ENCODE peak calls at places on chromosomes 5 and 9, in four cellular contexts. U is sigmoid colon, F is K562, A is A549. I is an unnamed sample.

GRCh38 chr5:96235008-96235910 is 197.8 kb downstream of the PCSK1 start:
- DNase-seq in F (no peak), U (no peak), A (no peak), I (no peak)

GRCh38 chr9:38360880-38361836 is 31.3 kb upstream of the ALDH1B1 start:
- DNase-seq in F (no peak), A (no peak), U (peak; percentile 56), I (no peak)

GRCh38 chr9:18473551-18474279 is at the start of gene ADAMTSL1:
- DNase-seq in F (no peak), A (no peak), U (peak; percentile 74), I (peak; percentile 25)

GRCh38 chr9:114364123-114364522 is 23.7 kb downstream of the AKNA start:
- DNase-seq in U (no peak), F (no peak), A (no peak), I (no peak)

GRCh38 chr9:127754099-127754760 is 19.1 kb upstream of the TOR2A start:
- DNase-seq in F (peak; percentile 93), A (peak; percentile 38), U (no peak), I (no peak)

GRCh38 chr9:69249337-69249736 is 75.3 kb downstream of the TJP2 start:
- DNase-seq in F (no peak), U (no peak), A (no peak), I (no peak)

GRCh38 chr9:86322973-86323644 is 31.1 kb downstream of the TUT7 start:
- DNase-seq in U (no peak), A (no peak), F (no peak), I (no peak)

GRCh38 chr5:178606269-178606668 is 16.1 kb upstream of the COL23A1 start:
- DNase-seq in A (no peak), U (no peak), F (no peak), I (no peak)

GRCh38 chr5:53333160-53333559 is 147.3 kb upstream of the FST start:
- DNase-seq in A (no peak), U (no peak), F (no peak), I (no peak)
- TF ChIP-seq EP300 in A (no peak), U (no peak), F (no peak), I (no peak)

GRCh38 chr5:111758284-111758628 is 1.3 kb upstream of the NREP start:
- DNase-seq in F (no peak), A (no peak), U (no peak), I (no peak)

GRCh38 chr5:111757582-111758283 is 739 bp upstream of the NREP start:
- DNase-seq in U (peak; percentile 98), A (peak; percentile 87), F (peak; percentile 52), I (peak; percentile 92)

GRCh38 chr5:111755942-111756353 is 1.0 kb downstream of the NREP start:
- DNase-seq in U (no peak), A (no peak), F (no peak), I (no peak)

GRCh38 chr5:111755264-111755941 is 1.6 kb downstream of the NREP start:
- DNase-seq in F (no peak), U (no peak), A (no peak), I (no peak)

DNA sequence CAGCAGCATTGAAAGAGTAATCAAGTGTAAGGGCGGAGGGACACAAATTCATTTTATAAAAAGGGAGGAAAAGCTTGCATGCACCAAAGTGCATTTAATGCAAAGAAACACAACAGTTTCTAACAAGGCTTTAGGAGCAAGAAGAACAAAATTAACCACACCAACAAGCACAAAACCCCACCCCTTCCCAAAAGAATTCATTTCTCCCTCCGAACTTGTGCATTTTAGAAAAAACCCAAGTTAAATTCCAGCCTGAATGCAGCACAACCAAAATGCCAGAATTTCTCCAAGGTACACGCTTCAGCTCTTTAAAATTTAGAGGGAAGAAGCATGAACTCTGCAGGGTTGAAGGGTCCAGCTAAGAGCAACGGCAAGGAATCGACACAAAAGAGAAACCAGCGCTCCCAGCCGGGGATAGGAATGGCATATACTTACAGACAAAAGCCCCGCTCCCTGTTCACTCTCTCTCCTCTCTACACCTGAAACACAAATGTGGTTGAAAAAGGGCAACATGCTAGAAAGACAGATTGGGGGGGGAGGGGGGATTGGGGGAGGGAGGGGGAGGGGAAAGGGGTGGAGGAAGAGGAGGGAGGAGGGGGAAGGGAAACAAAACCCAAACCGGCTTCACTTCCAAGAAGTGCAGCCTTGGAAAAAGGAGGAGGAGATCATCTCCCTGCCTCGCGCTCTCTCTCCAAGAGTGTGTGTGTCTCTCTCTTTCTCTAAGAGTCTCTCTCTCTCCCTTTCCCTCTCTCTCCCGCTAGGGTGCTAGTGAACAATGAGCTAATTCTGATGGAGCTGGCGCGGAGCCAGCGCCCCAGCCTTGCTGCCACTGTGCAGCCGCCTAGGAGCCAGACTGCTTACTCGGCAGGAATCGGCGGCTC is at the start of gene NREP:
- DNase-seq in A (peak; percentile 91), U (peak; percentile 96), F (peak; percentile 68), I (peak; percentile 86)
- TF ChIP-seq CTCF in A (no peak), U (peak; percentile 59), F (peak; percentile 33), I (peak; percentile 31)

DNA sequence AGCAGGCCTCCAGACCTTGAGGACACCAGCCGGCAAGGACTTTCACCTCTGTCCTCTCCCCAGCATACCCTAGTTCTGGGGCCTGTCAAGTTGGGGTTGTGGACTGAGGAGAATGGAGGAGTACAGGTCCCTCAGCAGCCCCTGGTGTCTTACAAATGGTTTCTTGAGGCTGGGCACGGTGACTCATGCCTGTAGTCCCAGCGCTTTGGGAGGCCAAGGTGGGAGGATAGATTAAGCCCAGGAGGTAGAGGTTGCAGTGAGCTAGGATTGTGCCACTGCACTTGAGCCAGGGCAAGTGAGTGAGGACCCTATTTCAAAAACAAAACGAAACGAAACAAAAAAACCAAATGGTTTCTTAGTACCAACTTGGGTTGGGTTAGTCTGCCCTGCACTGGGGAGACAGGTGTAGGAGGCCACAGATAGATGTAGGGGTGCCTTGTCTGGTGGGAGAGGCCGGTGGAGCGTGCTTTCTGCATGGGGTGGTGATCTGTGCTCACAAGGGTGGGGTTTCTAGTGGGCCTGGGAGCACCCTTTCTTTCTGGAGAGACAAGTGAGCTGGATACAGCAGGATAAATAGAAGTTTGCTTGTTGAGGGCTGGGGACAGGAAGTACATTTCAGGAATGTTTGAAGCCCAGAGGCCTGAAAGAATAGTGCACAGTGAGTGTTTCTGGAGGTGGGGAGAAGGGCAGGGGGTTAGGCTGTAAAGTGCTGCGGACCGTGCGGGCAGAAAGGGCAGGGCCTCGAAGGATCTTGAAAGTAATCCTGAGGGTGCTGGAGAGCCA is 37.7 kb upstream of the PSD2 start:
- DNase-seq in A (no peak), F (no peak), U (no peak), I (no peak)
- TF ChIP-seq EP300 in A (no peak), F (no peak), U (no peak), I (no peak)

GRCh38 chr9:137028013-137028280 is at the start of gene ABCA2:
- DNase-seq in F (no peak), U (no peak), A (no peak), I (no peak)

GRCh38 chr9:137029058-137029922 is 1.3 kb upstream of the ABCA2 start:
- DNase-seq in A (peak; percentile 73), F (peak; percentile 81), U (peak; percentile 84), I (peak; percentile 86)

GRCh38 chr9:137027369-137028012 is 546 bp downstream of the ABCA2 start:
- DNase-seq in U (no peak), F (peak; percentile 66), A (no peak), I (no peak)

GRCh38 chr9:137030006-137030405 is 1.9 kb downstream of the FUT7 start:
- DNase-seq in F (no peak), U (no peak), A (no peak), I (no peak)

DNA sequence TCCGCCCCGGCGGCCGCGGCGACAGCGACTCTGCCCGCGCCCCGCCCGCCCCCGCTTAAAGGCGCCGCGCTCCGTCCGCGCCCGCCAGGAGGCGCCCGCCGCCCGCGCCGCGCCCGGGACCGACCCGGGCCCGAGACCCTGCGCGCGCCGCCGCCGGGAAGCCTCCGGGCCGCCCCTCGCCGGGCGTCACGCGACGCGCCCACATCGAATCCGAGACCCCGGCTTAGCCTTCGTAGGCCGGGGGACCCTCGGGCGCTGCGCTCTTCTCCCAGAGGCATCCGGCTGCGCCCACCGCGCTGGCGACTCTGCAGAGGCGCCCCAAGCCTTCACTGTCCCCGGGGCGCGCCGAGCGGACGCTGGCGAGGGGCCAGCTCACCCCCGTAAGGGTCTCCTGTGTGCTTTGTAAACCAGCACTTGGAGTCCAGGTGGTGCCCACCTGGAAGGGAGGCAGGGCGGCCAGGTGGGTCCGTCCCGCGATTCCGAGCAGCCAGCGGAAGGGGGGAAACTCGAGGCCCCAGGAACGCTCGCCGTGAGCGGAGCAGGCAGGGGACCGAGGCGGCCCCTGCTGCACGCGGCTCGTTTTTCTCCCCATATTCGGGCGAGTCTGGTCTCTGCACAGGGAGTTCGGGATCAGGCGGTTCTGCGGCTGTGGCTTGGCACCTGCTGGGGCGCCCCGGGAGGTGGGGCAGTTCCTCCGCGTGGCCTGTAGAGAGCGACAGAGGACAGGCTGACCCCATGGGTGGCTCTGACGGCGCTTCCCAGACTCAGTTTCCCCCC is 432 bp upstream of the ABCA2 start:
- DNase-seq in U (no peak), F (peak; percentile 92), A (peak; percentile 64), I (peak; percentile 83)
- TF ChIP-seq CTCF in U (no peak), F (peak; percentile 80), A (peak; percentile 66), I (no peak)

DNA sequence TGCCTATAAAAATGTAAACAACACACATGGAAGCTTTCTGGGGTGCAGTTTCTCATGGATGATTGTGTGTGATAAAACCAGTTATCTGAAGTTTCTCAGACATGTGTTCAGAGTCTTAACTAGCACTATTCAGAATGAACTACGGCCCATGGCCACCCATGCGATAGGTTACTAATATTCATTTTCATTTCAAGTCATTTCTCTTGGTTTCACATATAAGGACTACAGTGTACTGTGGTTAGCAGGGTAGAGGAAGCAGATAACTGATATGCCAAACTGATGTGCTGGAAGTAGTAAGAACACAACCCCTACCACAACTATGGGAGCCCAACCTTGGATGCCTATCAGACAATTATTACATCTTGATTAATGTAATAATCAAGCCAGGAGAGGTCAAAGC is 372.1 kb downstream of the DTWD2 start:
- DNase-seq in F (no peak), U (no peak), A (no peak), I (no peak)
- TF ChIP-seq EP300 in F (no peak), U (no peak), A (no peak), I (no peak)

GRCh38 chr5:180816608-180817534 is 14.3 kb upstream of the MGAT1 start:
- DNase-seq in U (peak; percentile 80), A (no peak), F (no peak), I (no peak)
- TF ChIP-seq CTCF in U (no peak), A (no peak), F (no peak), I (no peak)

GRCh38 chr5:137833463-137833862 is 34.2 kb upstream of the MYOT start:
- DNase-seq in A (peak; percentile 95), F (no peak), U (no peak), I (no peak)
- TF ChIP-seq EP300 in A (peak; percentile 75), F (peak; percentile 36), U (peak; percentile 8), I (no peak)